ENCODE peak calls at places on chromosomes 4 and X, in ten cellular contexts. Z, F, C, B, M, P, L, A, O and H are unnamed samples.

GRCh38 chr4:10639664-10640063 is 44.9 kb downstream of the CLNK start:
- DNase-seq in Z (no peak), F (peak), C (no peak), B (no peak), M (no peak), P (no peak), L (no peak), A (no peak), O (no peak), H (no peak)

GRCh38 chrX:114582264-114582632 is 1.6 kb upstream of the HTR2C start:
- DNase-seq in Z (no peak), F (no peak), C (no peak), B (no peak), M (no peak), P (no peak), L (no peak), A (no peak), O (no peak), H (no peak)

GRCh38 chrX:153474718-153475117 is 4.3 kb upstream of the HAUS7 start:
- DNase-seq in Z (no peak), F (peak), C (no peak), B (peak), M (peak), P (peak), L (no peak), A (peak), O (no peak), H (peak)

GRCh38 chr4:83179205-83179604 is 64.7 kb upstream of the PLAC8 start:
- DNase-seq in Z (no peak), F (no peak), C (no peak), B (no peak), M (no peak), P (no peak), L (no peak), A (no peak), O (no peak), H (no peak)

GRCh38 chr4:38136604-38137003 is 176.4 kb downstream of the PTTG2 start:
- DNase-seq in Z (no peak), F (no peak), C (no peak), B (no peak), M (no peak), P (no peak), L (no peak), A (no peak), O (no peak), H (no peak)

GRCh38 chr4:133151301-133151680 is 2.2 kb downstream of the PCDH10 start:
- DNase-seq in Z (no peak), F (peak), C (no peak), B (no peak), M (peak), P (no peak), L (no peak), A (peak), O (peak), H (no peak)

GRCh38 chr4:109497511-109497910 is 62.5 kb upstream of the MCUB start:
- DNase-seq in Z (no peak), F (no peak), C (no peak), B (no peak), M (no peak), P (no peak), L (no peak), A (no peak), O (no peak), H (no peak)

GRCh38 chr4:93444860-93445259 is 383.7 kb upstream of the ATOH1 start:
- DNase-seq in Z (no peak), F (peak), C (no peak), B (no peak), M (no peak), P (no peak), L (no peak), A (no peak), O (no peak), H (no peak)

GRCh38 chrX:131066237-131066636 is 8.1 kb downstream of the ARHGAP36 start:
- DNase-seq in Z (no peak), F (no peak), C (no peak), B (no peak), M (peak), P (no peak), L (no peak), A (no peak), O (no peak), H (no peak)

GRCh38 chr4:152981278-152981677 is 45.2 kb downstream of the FHDC1 start:
- DNase-seq in Z (no peak), F (peak), C (no peak), B (peak), M (peak), P (no peak), L (no peak), A (no peak), O (no peak), H (no peak)

GRCh38 chr4:75561789-75562188 is 5.9 kb downstream of the ODAPH start:
- DNase-seq in Z (no peak), F (peak), C (no peak), B (no peak), M (no peak), P (no peak), L (no peak), A (no peak), O (no peak), H (no peak)